ENCODE peak calls at places on chromosome 4, in four cellular contexts. B is A549, Y is PC-3, G is GM23338. H is an unnamed sample.

GRCh38 chr4:184382189-184382846 is 92.0 kb downstream of the IRF2 start:
- DNase-seq in B (no peak), Y (no peak), G (no peak), H (peak; percentile 39)

GRCh38 chr4:25439913-25440477 is 62.9 kb downstream of the ANAPC4 start:
- DNase-seq in B (peak; percentile 58), Y (peak; percentile 81), G (peak; percentile 92), H (peak; percentile 78)

GRCh38 chr4:110165382-110166285 is 32.8 kb downstream of the ELOVL6 start:
- DNase-seq in B (peak; percentile 19), Y (peak; percentile 73), G (no peak), H (peak; percentile 29)

GRCh38 chr4:168880811-168881595 is 129.1 kb downstream of the CBR4 start:
- DNase-seq in B (no peak), Y (no peak), G (no peak), H (no peak)

GRCh38 chr4:98802673-98803286 is 126.2 kb downstream of the EIF4E start:
- DNase-seq in B (no peak), Y (no peak), G (no peak), H (no peak)

GRCh38 chr4:151541438-151542071 is 132.6 kb downstream of the FHIP1A start:
- DNase-seq in B (peak; percentile 11), Y (peak; percentile 82), G (no peak), H (no peak)

GRCh38 chr4:5662555-5662954 is 45.8 kb downstream of the EVC2 start:
- DNase-seq in B (no peak), Y (no peak), G (no peak), H (no peak)

GRCh38 chr4:94472056-94472826 is 20.5 kb downstream of the PDLIM5 start:
- DNase-seq in B (no peak), Y (peak; percentile 84), G (no peak), H (no peak)

GRCh38 chr4:139978692-139979091 is 175.3 kb downstream of the MAML3 start:
- DNase-seq in B (no peak), Y (no peak), G (no peak), H (peak; percentile 69)

GRCh38 chr4:179415842-179416223 is 1973.6 kb upstream of the AGA start:
- DNase-seq in B (peak; percentile 31), Y (peak; percentile 52), G (peak; percentile 56), H (no peak)

GRCh38 chr4:168183717-168184571 is 91.6 kb downstream of the ANXA10 start:
- DNase-seq in B (peak; percentile 44), Y (peak; percentile 55), G (peak; percentile 49), H (peak; percentile 18)

GRCh38 chr4:52873861-52874343 is 11.8 kb downstream of the RASL11B start:
- DNase-seq in B (no peak), Y (no peak), G (peak; percentile 83), H (no peak)

GRCh38 chr4:3321295-3321889 is 28.6 kb downstream of the RGS12 start:
- DNase-seq in B (no peak), Y (no peak), G (no peak), H (no peak)

GRCh38 chr4:41214158-41215146 is at the start of gene APBB2:
- DNase-seq in B (peak; percentile 95), Y (peak; percentile 96), G (peak; percentile 99), H (peak; percentile 87)
- H3K4me3 ChIP-seq in B (peak within 1 kb of the TSS; percentile 93), Y (peak within 1 kb of the TSS; percentile 99), G (peak within 1 kb of the TSS; percentile 89), H (peak within 1 kb of the TSS; percentile 90)

GRCh38 chr4:185742766-185743165 is 69.2 kb downstream of the SORBS2 start:
- DNase-seq in B (no peak), Y (peak; percentile 28), G (no peak), H (no peak)
- H3K27ac ChIP-seq in B (no peak overlapping the region), Y (no peak overlapping the region), G (no peak overlapping the region), H (no peak overlapping the region)

GRCh38 chr4:56246230-56246610 is 141.1 kb downstream of the AASDH start:
- DNase-seq in B (no peak), Y (no peak), G (no peak), H (no peak)

GRCh38 chr4:56243107-56243506 is 144.2 kb downstream of the AASDH start:
- DNase-seq in B (no peak), Y (no peak), G (no peak), H (no peak)

GRCh38 chr4:56247646-56248045 is 139.6 kb downstream of the AASDH start:
- DNase-seq in B (no peak), Y (no peak), G (no peak), H (no peak)

GRCh38 chr4:56244681-56245080 is 142.6 kb downstream of the AASDH start:
- DNase-seq in B (no peak), Y (no peak), G (no peak), H (no peak)

DNA sequence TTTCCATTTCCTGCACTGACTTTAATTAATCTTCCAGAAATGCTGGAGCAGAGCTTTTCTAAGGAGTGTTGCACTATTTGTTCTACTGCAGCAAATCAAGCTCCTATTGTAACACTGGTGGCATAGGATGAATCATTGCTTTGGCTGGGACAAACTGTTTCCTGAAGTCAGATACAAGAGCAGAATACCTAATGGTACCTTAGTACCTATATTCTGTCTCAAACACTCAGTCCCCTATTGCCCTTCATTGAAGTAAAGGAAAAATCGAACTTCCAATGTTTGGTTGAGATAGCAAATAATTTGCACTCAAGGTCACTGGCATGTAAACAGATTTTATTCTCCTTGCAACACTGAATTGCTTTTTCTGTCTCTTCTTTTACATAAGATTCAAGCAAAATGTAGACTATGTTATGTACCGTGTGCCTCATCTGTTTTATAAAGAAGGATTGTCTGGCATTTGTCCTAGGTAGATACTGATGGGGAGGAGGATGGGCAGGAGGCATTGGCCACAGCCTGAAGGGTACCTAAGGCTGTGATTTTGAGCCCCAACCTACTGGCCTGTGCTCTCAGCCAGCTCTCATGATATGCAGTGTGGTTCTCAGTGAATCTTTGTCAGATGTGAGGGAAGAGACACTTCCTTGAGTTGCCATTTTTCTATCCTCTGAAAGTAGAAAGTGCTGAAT is 141.6 kb downstream of the AASDH start:
- DNase-seq in B (peak; percentile 1), Y (no peak), G (peak; percentile 34), H (no peak)
- H3K4me2 ChIP-seq in B (no peak overlapping the region), Y (no peak overlapping the region), G (peak overlapping the region; percentile 49), H (no peak overlapping the region)

GRCh38 chr4:153152453-153153338 is 51.5 kb upstream of the TRIM2 start:
- DNase-seq in B (no peak), Y (no peak), G (peak; percentile 53), H (no peak)
- H3K4me3 ChIP-seq in B (peak overlapping the region; percentile 55), Y (peak overlapping the region; percentile 69), G (peak overlapping the region; percentile 75), H (peak overlapping the region; percentile 53)